ENCODE peak calls at places on chromosomes 3 and 15, in four cellular contexts. Y is SK-N-SH; L is PC-9; K is effector memory CD4-positive, alpha-beta T cell. I is an unnamed sample.

GRCh38 chr15:62569460-62570404 is 404.6 kb upstream of the C2CD4B start:
- DNase-seq in Y (peak; percentile 25), L (peak; percentile 25), K (no peak), I (no peak)

GRCh38 chr3:11204697-11205397 is 50.6 kb downstream of the HRH1 start:
- DNase-seq in Y (no peak), L (no peak), K (no peak), I (no peak)

GRCh38 chr3:133937756-133938601 is 42.3 kb upstream of the RAB6B start:
- DNase-seq in Y (no peak), L (no peak), K (no peak), I (no peak)

GRCh38 chr3:168341192-168341816 is 245.6 kb upstream of the GOLIM4 start:
- DNase-seq in Y (peak; percentile 7), L (no peak), K (no peak), I (no peak)

GRCh38 chr3:115903843-115904242 is 280.5 kb downstream of the GAP43 start:
- DNase-seq in Y (no peak), L (no peak), K (no peak), I (no peak)

GRCh38 chr3:61966200-61966599 is 404.8 kb downstream of the PTPRG start:
- DNase-seq in Y (no peak), L (peak; percentile 53), K (no peak), I (no peak)

GRCh38 chr3:143222981-143223380 is 103.4 kb downstream of the CHST2 start:
- DNase-seq in Y (no peak), L (no peak), K (no peak), I (no peak)

GRCh38 chr3:149216195-149216869 is 5.3 kb downstream of the CP start:
- DNase-seq in Y (peak; percentile 39), L (no peak), K (no peak), I (no peak)

GRCh38 chr3:70748593-70748992 is 436.2 kb upstream of the MDFIC2 start:
- DNase-seq in Y (no peak), L (no peak), K (no peak), I (no peak)

GRCh38 chr3:179811321-179812095 is 158.7 kb downstream of the USP13 start:
- DNase-seq in Y (peak; percentile 73), L (peak; percentile 45), K (no peak), I (no peak)

GRCh38 chr15:62326460-62327011 is 161.5 kb upstream of the C2CD4B start:
- DNase-seq in Y (peak; percentile 67), L (no peak), K (no peak), I (no peak)

GRCh38 chr3:190266915-190267290 is 55.3 kb downstream of the CLDN1 start:
- DNase-seq in Y (no peak), L (no peak), K (no peak), I (no peak)

GRCh38 chr3:186400677-186401076 is 38.6 kb upstream of the DGKG start:
- DNase-seq in Y (no peak), L (no peak), K (no peak), I (no peak)

GRCh38 chr3:197519801-197520211 is 36.0 kb downstream of the BDH1 start:
- DNase-seq in Y (peak; percentile 75), L (no peak), K (no peak), I (no peak)

GRCh38 chr3:141594357-141594756 is 107.5 kb downstream of the RASA2 start:
- DNase-seq in Y (no peak), L (no peak), K (no peak), I (no peak)

GRCh38 chr3:52685285-52685704 is 418 bp downstream of the PBRM1 start:
- DNase-seq in Y (peak; percentile 97), L (peak; percentile 83), K (peak; percentile 80), I (peak; percentile 83)

GRCh38 chr15:77607111-77607893 is 25.4 kb downstream of the LINGO1 start:
- DNase-seq in Y (no peak), L (no peak), K (no peak), I (no peak)

GRCh38 chr3:50138266-50139230 is 16.6 kb upstream of the SEMA3F start:
- DNase-seq in Y (peak; percentile 51), L (no peak), K (no peak), I (no peak)

GRCh38 chr3:150956376-150956775 is 16.2 kb downstream of the CLRN1 start:
- DNase-seq in Y (no peak), L (no peak), K (no peak), I (no peak)

GRCh38 chr3:191047930-191048329 is 151.1 kb upstream of the OSTN start:
- DNase-seq in Y (no peak), L (no peak), K (no peak), I (no peak)

GRCh38 chr3:184761120-184761841 is 49.4 kb upstream of the MAGEF1 start:
- DNase-seq in Y (no peak), L (no peak), K (no peak), I (no peak)

GRCh38 chr15:100229181-100230163 is 112.3 kb downstream of the ADAMTS17 start:
- DNase-seq in Y (no peak), L (no peak), K (peak; percentile 43), I (peak; percentile 32)

GRCh38 chr3:97421565-97421964 is 343.0 kb upstream of the ARL6 start:
- DNase-seq in Y (no peak), L (no peak), K (no peak), I (no peak)

GRCh38 chr15:27771892-27772291 is 327.2 kb downstream of the OCA2 start:
- DNase-seq in Y (no peak), L (no peak), K (no peak), I (no peak)

GRCh38 chr3:183085634-183086390 is 13.5 kb downstream of the MCCC1 start:
- DNase-seq in Y (peak; percentile 47), L (no peak), K (no peak), I (no peak)

GRCh38 chr3:113501597-113501996 is 13.4 kb downstream of the SPICE1 start:
- DNase-seq in Y (no peak), L (no peak), K (no peak), I (no peak)

GRCh38 chr15:55744026-55744655 is 1.2 kb upstream of the PRTG start:
- DNase-seq in Y (peak; percentile 34), L (no peak), K (no peak), I (no peak)

GRCh38 chr15:77606142-77607034 is 26.3 kb downstream of the LINGO1 start:
- DNase-seq in Y (peak; percentile 63), L (no peak), K (no peak), I (no peak)

GRCh38 chr3:45546636-45547201 is 47.8 kb upstream of the LIMD1 start:
- DNase-seq in Y (no peak), L (no peak), K (no peak), I (no peak)

GRCh38 chr3:123071146-123071545 is 4.3 kb downstream of the PDIA5 start:
- DNase-seq in Y (peak; percentile 75), L (no peak), K (no peak), I (no peak)
- H3K4me1 ChIP-seq in Y (peaks cover 53% of the 10 kb centered on the region), L (peaks cover 17% of the 10 kb centered on the region), K (peaks cover 4% of the 10 kb centered on the region), I (peaks cover 11% of the 10 kb centered on the region)

GRCh38 chr15:84988909-84989644 is 7.4 kb downstream of the PDE8A start:
- DNase-seq in Y (no peak), L (no peak), K (no peak), I (no peak)

GRCh38 chr15:84985158-84985557 is 3.5 kb downstream of the PDE8A start:
- DNase-seq in Y (no peak), L (no peak), K (no peak), I (no peak)

GRCh38 chr15:84992157-84992940 is 10.7 kb downstream of the PDE8A start:
- DNase-seq in Y (no peak), L (peak; percentile 55), K (no peak), I (no peak)

GRCh38 chr15:84991313-84991712 is 9.7 kb downstream of the PDE8A start:
- DNase-seq in Y (no peak), L (no peak), K (no peak), I (no peak)

DNA sequence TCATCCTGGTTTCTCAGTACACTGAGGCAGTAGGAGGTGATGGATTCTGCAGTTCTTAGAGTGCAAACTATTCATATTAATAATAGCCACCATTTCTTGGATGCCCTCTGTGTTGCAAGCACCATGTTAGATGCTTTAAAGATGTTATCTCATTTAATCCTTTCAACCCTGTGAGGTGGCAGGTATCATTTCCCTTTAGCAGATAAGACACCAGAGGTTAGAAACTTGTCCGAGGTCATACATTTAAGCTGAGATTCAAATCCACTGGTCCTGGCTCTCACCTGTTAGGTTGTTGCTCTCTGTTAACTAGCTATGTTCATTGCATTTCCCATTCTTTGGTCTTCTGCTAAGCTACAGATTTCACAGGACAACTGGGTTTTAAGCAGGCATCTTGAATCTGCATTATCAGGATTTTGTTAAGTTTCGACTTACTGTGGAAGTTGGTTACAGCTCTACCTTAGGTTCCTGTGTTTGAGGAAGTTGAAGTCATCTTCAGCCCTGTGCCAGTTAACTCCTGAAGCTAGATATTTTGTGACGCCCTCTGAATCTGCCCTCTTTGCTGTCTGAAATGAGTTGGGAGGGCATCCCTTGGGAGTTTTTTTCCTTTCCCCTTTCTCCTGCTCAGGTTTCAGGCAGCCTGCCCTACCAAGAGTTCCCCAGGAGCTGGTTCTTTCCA is 6.4 kb downstream of the PDE8A start:
- DNase-seq in Y (no peak), L (no peak), K (no peak), I (no peak)
- H3K4me1 ChIP-seq in Y (no peaks in the 10 kb centered on the region), L (peaks cover 43% of the 10 kb centered on the region), K (peaks cover 31% of the 10 kb centered on the region), I (peaks cover 27% of the 10 kb centered on the region)

GRCh38 chr3:34504755-34505154 is 706.3 kb downstream of the PDCD6IP start:
- DNase-seq in Y (peak; percentile 26), L (no peak), K (no peak), I (no peak)
- H3K4me1 ChIP-seq in Y (no peaks in the 10 kb centered on the region), L (no peaks in the 10 kb centered on the region), K (no peaks in the 10 kb centered on the region), I (no peaks in the 10 kb centered on the region)

DNA sequence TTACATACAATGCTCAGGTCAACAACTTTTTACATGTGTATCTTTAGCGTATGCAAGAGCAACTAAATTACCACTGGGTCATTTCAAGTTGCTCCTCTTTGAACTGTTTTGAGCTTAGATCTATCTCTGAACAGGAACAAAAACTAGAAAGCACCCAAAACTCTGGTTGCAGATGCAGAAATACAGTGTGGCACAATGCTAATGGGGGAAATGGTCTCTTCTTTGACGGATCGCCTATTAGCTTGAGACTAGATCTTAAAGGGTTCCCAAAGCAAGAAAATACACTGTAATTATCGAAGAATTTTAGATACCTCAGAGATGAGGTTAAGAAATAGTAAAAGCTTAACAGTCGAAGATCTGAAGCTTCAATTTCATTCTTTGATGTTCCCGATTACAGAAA is 864 bp downstream of the PPP1R2 start:
- DNase-seq in Y (peak; percentile 32), L (no peak), K (no peak), I (no peak)
- H3K4me1 ChIP-seq in Y (peaks cover 23% of the 10 kb centered on the region), L (peaks cover 33% of the 10 kb centered on the region), K (peaks cover 49% of the 10 kb centered on the region), I (peaks cover 70% of the 10 kb centered on the region)

GRCh38 chr3:196117809-196118208 is 35.9 kb upstream of the TFRC start:
- DNase-seq in Y (no peak), L (no peak), K (no peak), I (no peak)
- H3K4me1 ChIP-seq in Y (no peaks in the 10 kb centered on the region), L (no peaks in the 10 kb centered on the region), K (peaks cover 9% of the 10 kb centered on the region), I (peaks cover 19% of the 10 kb centered on the region)

DNA sequence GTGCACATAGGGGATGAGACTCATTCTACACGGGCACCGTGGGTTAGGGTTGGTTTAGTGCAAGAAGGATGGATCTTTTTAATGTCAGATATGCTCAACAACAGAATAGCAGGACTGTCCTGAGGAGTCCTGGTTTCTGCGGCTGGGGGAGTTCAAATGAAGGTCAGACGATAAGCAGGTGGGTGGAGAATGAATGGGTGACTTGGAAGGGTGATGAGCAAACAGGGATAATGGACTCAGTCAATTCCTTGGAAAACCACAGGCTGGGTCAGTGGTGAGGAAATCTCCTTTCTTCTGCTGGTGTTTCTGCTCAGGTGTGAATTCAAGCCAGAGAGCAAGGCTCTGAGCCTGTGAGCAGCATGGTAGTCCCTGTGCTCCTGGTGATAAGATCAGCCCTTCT is 59.9 kb downstream of the MESD start:
- DNase-seq in Y (no peak), L (peak; percentile 22), K (no peak), I (no peak)
- H3K4me1 ChIP-seq in Y (peaks cover 3% of the 10 kb centered on the region), L (peaks cover 4% of the 10 kb centered on the region), K (no peaks in the 10 kb centered on the region), I (no peaks in the 10 kb centered on the region)